ENCODE peak calls at places on chromosomes 12 and 14, in seven cellular contexts. T, D, N, X, P, K and I are unnamed samples.

GRCh38 chr14:65356327-65356836 is 56.1 kb upstream of the FUT8 start:
- DNase-seq in D (no peak), K (peak; percentile 69), T (no peak), X (peak; percentile 98), P (peak; percentile 59), N (no peak), I (no peak)

GRCh38 chr14:50447491-50447890 is 50.8 kb upstream of the CDKL1 start:
- DNase-seq in K (no peak), N (no peak), T (no peak), X (peak; percentile 75), P (peak; percentile 47), D (no peak), I (no peak)

GRCh38 chr12:82804601-82805000 is 117.9 kb downstream of the TMTC2 start:
- DNase-seq in T (no peak), N (no peak), X (no peak), D (no peak), P (no peak), K (no peak), I (no peak)

GRCh38 chr12:93369505-93369904 is 8.2 kb upstream of the NUDT4 start:
- DNase-seq in D (no peak), K (no peak), P (no peak), X (no peak), T (no peak), N (no peak), I (no peak)

GRCh38 chr14:50741571-50741970 is 73.5 kb upstream of the SAV1 start:
- DNase-seq in X (peak; percentile 39), K (peak; percentile 57), D (no peak), T (no peak), N (no peak), P (peak; percentile 68), I (peak; percentile 17)

GRCh38 chr14:95497561-95498011 is 18.9 kb downstream of the SYNE3 start:
- DNase-seq in P (no peak), D (peak; percentile 11), X (no peak), T (no peak), N (no peak), K (no peak), I (no peak)

GRCh38 chr14:105145381-105146180 is 23.0 kb downstream of the JAG2 start:
- DNase-seq in P (no peak), N (no peak), K (no peak), D (peak; percentile 68), X (no peak), T (no peak), I (no peak)

GRCh38 chr14:21680072-21680471 is 6.5 kb upstream of the OR4E1 start:
- DNase-seq in P (peak; percentile 43), X (peak; percentile 15), T (no peak), D (no peak), K (no peak), N (no peak), I (no peak)

GRCh38 chr14:104801284-104802119 is 601 bp downstream of the ZBTB42 start:
- DNase-seq in P (no peak), X (peak; percentile 26), K (no peak), T (no peak), D (no peak), N (peak; percentile 44), I (no peak)

GRCh38 chr12:50232206-50232605 is 51.1 kb downstream of the LIMA1 start:
- DNase-seq in P (no peak), X (no peak), N (no peak), T (no peak), K (no peak), D (no peak), I (no peak)

GRCh38 chr12:108722463-108722862 is 8.9 kb downstream of the CORO1C start:
- DNase-seq in X (no peak), K (no peak), N (no peak), T (no peak), P (no peak), D (no peak), I (no peak)

GRCh38 chr12:80485222-80485987 is 41.4 kb downstream of the PTPRQ start:
- DNase-seq in N (no peak), T (no peak), P (no peak), X (no peak), D (no peak), K (no peak), I (no peak)

GRCh38 chr12:2891240-2892053 is 756 bp downstream of the TULP3 start:
- DNase-seq in N (peak; percentile 46), X (peak; percentile 64), T (no peak), K (peak; percentile 35), P (peak; percentile 62), D (peak; percentile 88), I (peak; percentile 63)

GRCh38 chr12:132487311-132487741 is 2.6 kb upstream of the FBRSL1 start:
- DNase-seq in T (no peak), P (no peak), X (no peak), K (no peak), D (no peak), N (peak; percentile 14), I (no peak)